ENCODE peak calls at places on chromosomes 4 and X, in four cellular contexts. M is T-helper 9 cell, J is adipocyte, R is head of caudate nucleus. K is an unnamed sample.

GRCh38 chr4:90419124-90419711 is 292.0 kb downstream of the CCSER1 start:
- DNase-seq in M (no peak), J (peak; percentile 57), R (no peak), K (peak; percentile 59)

GRCh38 chrX:13495232-13495631 is 74.2 kb upstream of the EGFL6 start:
- DNase-seq in R (no peak), J (no peak), M (no peak), K (no peak)

GRCh38 chrX:54494970-54495813 is 842 bp downstream of the FGD1 start:
- DNase-seq in R (no peak), J (peak; percentile 55), M (no peak), K (no peak)

GRCh38 chrX:39969099-39969825 is 128.5 kb downstream of the BCOR start:
- DNase-seq in M (no peak), R (no peak), J (no peak), K (peak; percentile 50)

GRCh38 chrX:21645437-21646220 is 12.5 kb downstream of the KLHL34 start:
- DNase-seq in M (no peak), R (no peak), J (no peak), K (no peak)

GRCh38 chrX:11579856-11580595 is 85.7 kb downstream of the ARHGAP6 start:
- DNase-seq in R (no peak), M (no peak), J (no peak), K (no peak)

GRCh38 chr4:122896270-122896669 is 26.1 kb downstream of the NUDT6 start:
- DNase-seq in M (no peak), R (no peak), J (no peak), K (no peak)

GRCh38 chr4:787561-787981 is 38.4 kb downstream of the CPLX1 start:
- DNase-seq in M (no peak), J (no peak), R (no peak), K (no peak)

GRCh38 chrX:8364369-8365141 is 100.1 kb upstream of the VCX3B start:
- DNase-seq in M (no peak), J (no peak), R (no peak), K (peak; percentile 0)

GRCh38 chr4:146520894-146521542 is 722 bp downstream of the SLC10A7 start:
- DNase-seq in R (no peak), M (no peak), J (peak; percentile 70), K (peak; percentile 52)

GRCh38 chr4:6331018-6331417 is 61.4 kb downstream of the WFS1 start:
- DNase-seq in J (peak; percentile 14), M (peak; percentile 7), R (peak; percentile 55), K (no peak)

GRCh38 chr4:128384091-128384520 is 96.5 kb upstream of the PGRMC2 start:
- DNase-seq in R (no peak), J (peak; percentile 47), M (no peak), K (no peak)

GRCh38 chrX:17376381-17377046 is 1.5 kb downstream of the NHS start:
- DNase-seq in M (no peak), R (no peak), J (peak; percentile 35), K (peak; percentile 2)

GRCh38 chr4:56544573-56545131 is 39.1 kb downstream of the ARL9 start:
- DNase-seq in J (peak; percentile 92), M (peak; percentile 85), R (peak; percentile 89), K (peak; percentile 80)

GRCh38 chr4:186144180-186144579 is 39.7 kb downstream of the FAM149A start:
- DNase-seq in J (peak; percentile 66), R (no peak), M (no peak), K (peak; percentile 8)

GRCh38 chrX:73852022-73852421 is 289.0 kb downstream of the CHIC1 start:
- DNase-seq in J (no peak), R (no peak), M (no peak), K (no peak)

GRCh38 chr4:12488672-12489071 is 995.5 kb downstream of the RAB28 start:
- DNase-seq in J (no peak), R (no peak), M (no peak), K (no peak)

GRCh38 chr4:156754832-156755570 is 216.6 kb downstream of the PDGFC start:
- DNase-seq in M (no peak), R (no peak), J (no peak), K (no peak)

GRCh38 chr4:156779774-156780173 is 191.8 kb downstream of the PDGFC start:
- DNase-seq in R (no peak), M (no peak), J (no peak), K (no peak)

GRCh38 chr4:125445525-125445924 is 130.8 kb downstream of the FAT4 start:
- DNase-seq in R (no peak), M (no peak), J (no peak), K (no peak)

GRCh38 chr4:2947926-2948325 is 15.3 kb downstream of the NOP14 start:
- DNase-seq in R (no peak), J (no peak), M (no peak), K (no peak)

GRCh38 chr4:154854362-154854761 is 73.3 kb downstream of the RBM46 start:
- DNase-seq in R (no peak), J (peak; percentile 38), M (no peak), K (no peak)

GRCh38 chr4:121784975-121785374 is 16.1 kb upstream of the EXOSC9 start:
- DNase-seq in M (no peak), R (no peak), J (peak; percentile 86), K (peak; percentile 39)

GRCh38 chr4:73152893-73153292 is 83.4 kb upstream of the COX18 start:
- DNase-seq in M (no peak), J (no peak), R (no peak), K (no peak)

GRCh38 chr4:139986108-139986507 is 167.9 kb downstream of the MAML3 start:
- DNase-seq in J (no peak), R (no peak), M (no peak), K (no peak)

GRCh38 chrX:101482296-101482695 is 3.0 kb upstream of the ARMCX4 start:
- DNase-seq in M (no peak), J (peak; percentile 31), R (no peak), K (no peak)

GRCh38 chr4:6250235-6250983 is 19.2 kb upstream of the WFS1 start:
- DNase-seq in J (peak; percentile 86), R (no peak), M (no peak), K (peak; percentile 66)

GRCh38 chrX:21837056-21837455 is 2.4 kb upstream of the MBTPS2 start:
- DNase-seq in M (no peak), J (no peak), R (no peak), K (no peak)

GRCh38 chr4:165345663-165346417 is 18.4 kb downstream of the MSMO1 start:
- DNase-seq in M (no peak), R (no peak), J (no peak), K (no peak)

GRCh38 chr4:133474511-133474910 is 325.4 kb downstream of the PCDH10 start:
- DNase-seq in M (no peak), R (no peak), J (no peak), K (no peak)

GRCh38 chr4:118682928-118683327 is 2.3 kb upstream of the METTL14 start:
- DNase-seq in M (no peak), R (no peak), J (peak; percentile 70), K (peak; percentile 25)

GRCh38 chrX:135185795-135186443 is 14.7 kb upstream of the CT55 start:
- DNase-seq in J (peak; percentile 62), R (no peak), M (no peak), K (peak; percentile 4)

GRCh38 chrX:43446752-43447151 is 209.3 kb upstream of the MAOA start:
- DNase-seq in R (no peak), M (no peak), J (no peak), K (no peak)

GRCh38 chr4:185742766-185743165 is 69.2 kb downstream of the SORBS2 start:
- DNase-seq in J (no peak), R (no peak), M (no peak), K (no peak)

GRCh38 chrX:146615807-146616206 is 193.8 kb upstream of the CXorf51B start:
- DNase-seq in J (no peak), R (no peak), M (no peak), K (no peak)

GRCh38 chrX:126551725-126552312 is 795 bp downstream of the DCAF12L1 start:
- DNase-seq in R (no peak), M (no peak), J (no peak), K (no peak)

GRCh38 chrX:153440556-153441135 is 5.2 kb downstream of the TREX2 start:
- DNase-seq in M (no peak), R (no peak), J (no peak), K (no peak)

GRCh38 chr4:157600583-157600982 is 380.1 kb downstream of the GRIA2 start:
- DNase-seq in R (no peak), M (no peak), J (no peak), K (no peak)